ENCODE peak calls at places on chromosome 4, in four cellular contexts. P, V, A and B are unnamed samples.

GRCh38 chr4:112860731-112861377 is 188.6 kb upstream of the ANK2 start:
- DNase-seq in P (no peak), V (no peak), A (no peak), B (no peak)

GRCh38 chr4:83308672-83309071 is 24.1 kb upstream of the COQ2 start:
- DNase-seq in P (no peak), V (no peak), A (no peak), B (no peak)

GRCh38 chr4:39179681-39180080 is 2.6 kb upstream of the WDR19 start:
- DNase-seq in P (no peak), V (no peak), A (no peak), B (no peak)

GRCh38 chr4:64617813-64618212 is 208.6 kb upstream of the TECRL start:
- DNase-seq in P (no peak), V (no peak), A (no peak), B (no peak)

GRCh38 chr4:99058228-99058627 is 30.4 kb downstream of the ADH5 start:
- DNase-seq in P (no peak), V (no peak), A (no peak), B (no peak)

GRCh38 chr4:40185830-40186664 is 10.8 kb upstream of the RHOH start:
- DNase-seq in P (no peak), V (no peak), A (no peak), B (no peak)

GRCh38 chr4:22508376-22508775 is 7.5 kb downstream of the ADGRA3 start:
- DNase-seq in P (no peak), V (no peak), A (no peak), B (no peak)

GRCh38 chr4:135838889-135839288 is 1637.3 kb upstream of the PABPC4L start:
- DNase-seq in P (no peak), V (no peak), A (no peak), B (no peak)

GRCh38 chr4:84944952-84945351 is 21.5 kb downstream of the WDFY3 start:
- DNase-seq in P (no peak), V (no peak), A (no peak), B (no peak)

GRCh38 chr4:188941524-188942109 is 802.4 kb downstream of the TRIML1 start:
- DNase-seq in P (no peak), V (no peak), A (no peak), B (no peak)

GRCh38 chr4:25795566-25796454 is 67.0 kb downstream of the SEL1L3 start:
- DNase-seq in P (no peak), V (no peak), A (no peak), B (no peak)

GRCh38 chr4:102500371-102501175 is 586 bp upstream of the NFKB1 start:
- DNase-seq in P (peak), V (no peak), A (peak), B (peak)

GRCh38 chr4:105440890-105441289 is 33.0 kb downstream of the PPA2 start:
- DNase-seq in P (no peak), V (no peak), A (no peak), B (no peak)